ENCODE peak calls at places on chromosome X, in ten cellular contexts. Z is nucleus accumbens; R is frontal cortex; K is stimulated activated CD8-positive, alpha-beta memory T cell treated with anti-CD3 and anti-CD28 coated beads, Interleukin-2, amount 100 ng/mL, for 1 hour; W is WTC11; T is NCI-H1436; F is NCI-H1092; S is globus pallidus; Q is testis; P is lower leg skin. Y is an unnamed sample.

GRCh38 chrX:150848914-150849365 is 49.5 kb downstream of the CD99L2 start:
- DNase-seq in T (peak; percentile 56), K (no peak), R (no peak), S (no peak), Q (no peak), Z (no peak), P (no peak), W (no peak), F (peak; percentile 81), Y (no peak)

GRCh38 chrX:149487292-149487691 is 17.8 kb downstream of the IDS start:
- DNase-seq in Q (no peak), R (no peak), F (no peak), K (no peak), Z (no peak), W (peak; percentile 11), T (no peak), P (peak; percentile 52), S (no peak), Y (no peak)

GRCh38 chrX:155071694-155072215 is 447 bp downstream of the BRCC3 start:
- DNase-seq in Q (no peak), F (no peak), P (no peak), R (no peak), T (no peak), W (peak; percentile 13), S (no peak), Z (no peak), K (no peak), Y (no peak)

GRCh38 chrX:129979207-129979920 is 3.1 kb upstream of the BCORL1 start:
- DNase-seq in W (no peak), K (no peak), F (no peak), T (no peak), Z (no peak), Q (peak; percentile 19), S (no peak), P (no peak), R (no peak), Y (no peak)

GRCh38 chrX:119606508-119607389 is 525 bp upstream of the NKRF start:
- DNase-seq in R (peak; percentile 76), F (no peak), W (no peak), Q (peak; percentile 14), K (no peak), Z (no peak), P (no peak), T (no peak), S (no peak), Y (no peak)

GRCh38 chrX:27336466-27337091 is 126.6 kb downstream of the PPP4R3C start:
- DNase-seq in S (peak; percentile 6), R (no peak), F (peak; percentile 13), K (no peak), Z (no peak), Q (peak; percentile 55), W (peak; percentile 57), P (no peak), T (no peak), Y (no peak)

GRCh38 chrX:22577181-22577580 is 304.5 kb downstream of the CBLL2 start:
- DNase-seq in R (no peak), P (no peak), K (no peak), F (no peak), W (no peak), Q (no peak), S (no peak), T (no peak), Z (no peak), Y (no peak)

GRCh38 chrX:44012484-44013096 is 39.4 kb upstream of the NDP start:
- DNase-seq in Z (no peak), S (no peak), R (no peak), K (peak; percentile 4), F (no peak), P (no peak), W (no peak), Q (peak; percentile 16), T (no peak), Y (no peak)

GRCh38 chrX:149497626-149498025 is 7.5 kb downstream of the IDS start:
- DNase-seq in K (no peak), Z (no peak), W (no peak), Q (no peak), T (no peak), F (no peak), P (peak; percentile 59), S (no peak), R (no peak), Y (no peak)

GRCh38 chrX:132638313-132638712 is 149.5 kb upstream of the MBNL3 start:
- DNase-seq in F (no peak), Z (no peak), R (no peak), T (no peak), Q (no peak), K (no peak), W (no peak), S (no peak), P (no peak), Y (no peak)

GRCh38 chrX:120224388-120224787 is 26.2 kb upstream of the ZBTB33 start:
- DNase-seq in F (no peak), R (no peak), P (no peak), K (no peak), Z (no peak), S (no peak), W (no peak), Q (no peak), T (no peak), Y (no peak)

Y was measured in anterior cingulate cortex.